ENCODE peak calls at places on chromosome 12, in six cellular contexts. X, A, E, W, T and N are unnamed samples.

GRCh38 chr12:117878598-117878997 is 90.2 kb downstream of the KSR2 start:
- DNase-seq in A (no peak), X (no peak), E (no peak), T (no peak), W (no peak), N (no peak)

GRCh38 chr12:55972045-55972843 is 1.6 kb upstream of the RAB5B start:
- DNase-seq in W (peak; percentile 83), X (no peak), E (no peak), T (no peak), A (no peak), N (no peak)

GRCh38 chr12:91316161-91316759 is 133.6 kb upstream of the DCN start:
- DNase-seq in T (no peak), E (no peak), X (no peak), A (no peak), W (no peak), N (no peak)

GRCh38 chr12:120055231-120055630 is 61.3 kb downstream of the RAB35 start:
- DNase-seq in X (no peak), T (no peak), A (no peak), E (no peak), W (no peak), N (no peak)

GRCh38 chr12:127165567-127166392 is 1101.2 kb upstream of the TMEM132C start:
- DNase-seq in E (peak; percentile 96), W (peak; percentile 92), A (no peak), X (peak; percentile 93), T (peak; percentile 93), N (peak; percentile 65)

GRCh38 chr12:123945441-123946151 is 27.0 kb downstream of the CCDC92 start:
- DNase-seq in X (no peak), E (no peak), T (no peak), A (no peak), W (no peak), N (no peak)

GRCh38 chr12:124695861-124696260 is 128.4 kb upstream of the NCOR2 start:
- DNase-seq in T (no peak), X (no peak), W (no peak), E (peak; percentile 66), A (no peak), N (no peak)

GRCh38 chr12:93245543-93245942 is 132.2 kb upstream of the NUDT4 start:
- DNase-seq in X (no peak), A (peak; percentile 93), T (no peak), E (no peak), W (no peak), N (peak; percentile 69)

GRCh38 chr12:43501705-43502104 is 50.3 kb downstream of the ADAMTS20 start:
- DNase-seq in T (no peak), A (no peak), E (no peak), X (no peak), W (no peak), N (peak; percentile 6)

GRCh38 chr12:4911316-4911994 is 1.8 kb downstream of the KCNA1 start:
- DNase-seq in W (no peak), E (peak; percentile 72), A (no peak), X (peak; percentile 59), T (peak; percentile 73), N (no peak)
- H3K4me3 ChIP-seq in W (no peak overlapping the region), E (no peak overlapping the region), A (no peak overlapping the region), X (no peak overlapping the region), T (no peak overlapping the region), N (no peak overlapping the region)

GRCh38 chr12:96256672-96257361 is 62.6 kb downstream of the ELK3 start:
- DNase-seq in E (no peak), T (no peak), A (no peak), W (no peak), X (no peak), N (no peak)
- H3K27ac ChIP-seq in E (no peak overlapping the region), T (no peak overlapping the region), A (no peak overlapping the region), W (no peak overlapping the region), X (no peak overlapping the region), N (peak overlapping the region; percentile 41)

GRCh38 chr12:116125981-116126566 is 151.4 kb downstream of the MED13L start:
- DNase-seq in X (no peak), E (no peak), T (no peak), A (no peak), W (no peak), N (no peak)

GRCh38 chr12:116126610-116127009 is 150.9 kb downstream of the MED13L start:
- DNase-seq in A (no peak), W (no peak), X (no peak), E (no peak), T (no peak), N (no peak)

GRCh38 chr12:116123511-116124258 is 153.8 kb downstream of the MED13L start:
- DNase-seq in X (no peak), E (no peak), A (peak; percentile 45), T (no peak), W (no peak), N (no peak)

GRCh38 chr12:116125084-116125483 is 152.4 kb downstream of the MED13L start:
- DNase-seq in X (no peak), E (no peak), A (no peak), T (no peak), W (no peak), N (no peak)

DNA sequence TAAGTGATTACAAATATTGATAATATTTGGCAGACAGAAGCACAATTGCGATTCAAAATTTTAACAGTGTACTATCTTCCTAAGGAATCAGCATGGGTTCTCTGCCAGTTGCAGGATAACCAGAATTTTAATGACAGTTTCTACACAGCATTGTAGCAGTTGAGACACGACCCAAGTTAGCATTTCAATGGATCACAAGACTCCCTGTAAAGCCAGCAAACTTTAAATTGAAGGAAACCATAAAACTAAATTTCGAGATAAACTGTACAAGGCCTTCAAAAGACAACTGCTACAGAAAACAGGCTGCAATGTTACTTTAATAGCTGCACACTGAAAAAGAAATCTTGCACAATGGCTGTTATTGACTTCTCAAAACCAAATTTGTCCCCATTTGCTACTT is 154.9 kb downstream of the MED13L start:
- DNase-seq in T (no peak), E (no peak), A (no peak), W (no peak), X (no peak), N (no peak)
- H3K4me1 ChIP-seq in T (peaks cover 64% of the 10 kb centered on the region), E (peaks cover 15% of the 10 kb centered on the region), A (peaks cover 10% of the 10 kb centered on the region), W (peaks cover 22% of the 10 kb centered on the region), X (peaks cover 71% of the 10 kb centered on the region), N (peaks cover 35% of the 10 kb centered on the region)

DNA sequence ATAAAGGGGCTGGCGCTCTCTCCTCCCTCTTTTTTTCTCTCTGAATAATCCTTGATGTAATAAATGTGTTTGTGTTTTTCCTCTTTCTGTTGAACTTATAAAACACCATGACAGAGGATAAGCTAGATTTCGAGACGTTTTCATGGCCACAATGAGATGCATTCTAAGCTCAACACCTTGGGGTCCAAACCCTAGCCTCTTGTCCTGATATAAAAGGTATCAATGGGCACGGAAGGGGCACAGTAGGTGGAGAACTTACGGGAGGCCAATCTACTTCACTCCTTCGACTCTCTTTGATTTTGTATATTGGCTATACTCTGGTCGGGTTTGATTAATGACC is 6.0 kb upstream of the ALX1 start:
- DNase-seq in X (no peak), A (no peak), T (no peak), E (no peak), W (no peak), N (no peak)
- H3K4me3 ChIP-seq in X (no peak overlapping the region), A (no peak overlapping the region), T (no peak overlapping the region), E (no peak overlapping the region), W (no peak overlapping the region), N (no peak overlapping the region)

DNA sequence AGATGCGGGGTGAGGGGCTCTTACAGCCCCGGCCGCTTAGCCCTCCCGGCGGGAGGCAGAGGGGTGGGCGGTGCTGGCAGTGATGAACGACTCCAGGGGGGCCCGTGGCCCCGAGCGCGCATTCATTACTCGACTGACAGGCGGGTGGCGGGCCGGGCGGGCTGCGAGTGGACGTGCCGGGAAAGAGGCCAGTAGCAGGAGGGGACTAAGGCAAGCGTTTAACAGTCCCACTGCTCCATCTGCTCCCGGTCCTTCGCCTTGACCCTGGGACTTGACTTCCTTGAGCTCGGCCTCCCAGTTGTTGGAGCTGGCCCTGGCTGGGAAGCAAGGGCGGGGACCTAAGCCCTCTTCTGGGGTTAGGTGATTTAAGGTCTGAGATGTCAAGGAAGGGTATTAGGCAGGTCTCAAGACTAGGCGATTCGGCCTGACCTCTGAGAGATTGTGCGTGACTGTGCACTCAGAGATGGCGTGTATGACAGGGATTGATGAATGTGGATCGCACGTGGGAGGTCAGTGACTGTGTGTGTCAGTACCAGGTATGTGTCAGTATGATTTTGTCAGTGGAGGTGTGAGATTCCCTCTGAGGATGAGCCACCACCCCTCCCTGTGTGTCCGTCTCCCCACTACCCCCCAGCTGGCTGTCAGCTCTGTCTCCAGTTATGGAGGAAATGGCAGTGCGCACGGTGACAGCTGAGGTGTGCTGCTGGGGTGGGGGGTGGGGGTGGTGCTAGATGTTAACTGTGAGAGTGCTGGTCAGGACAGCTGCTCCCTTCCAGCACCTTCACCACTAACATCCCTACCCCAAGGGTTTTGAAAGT is 3.6 kb upstream of the DNAJC22 start:
- DNase-seq in W (no peak), T (no peak), A (no peak), E (peak; percentile 85), X (no peak), N (no peak)
- H3K27ac ChIP-seq in W (no peak overlapping the region), T (no peak overlapping the region), A (no peak overlapping the region), E (no peak overlapping the region), X (no peak overlapping the region), N (no peak overlapping the region)

GRCh38 chr12:116121453-116121871 is 156.0 kb downstream of the MED13L start:
- DNase-seq in T (no peak), X (no peak), A (no peak), E (no peak), W (no peak), N (no peak)
- H3K4me1 ChIP-seq in T (peaks cover 52% of the 10 kb centered on the region), X (peaks cover 64% of the 10 kb centered on the region), A (peaks cover 10% of the 10 kb centered on the region), E (peaks cover 14% of the 10 kb centered on the region), W (peaks cover 29% of the 10 kb centered on the region), N (peaks cover 35% of the 10 kb centered on the region)